ENCODE peak calls at places on chromosomes 2 and 18, in six cellular contexts. One of them, this sample, is unnamed.
A peak's percentile ranks its signal among the peaks of the same experiment; 100 is the strongest.

GRCh38 chr2:174577967-174578589 is 19.5 kb downstream of the WIPF1 start:
- DNase-seq in fibroblast of gingiva: peak; percentile 65
- DNase-seq in NCI-H446 treated with DMSO at 0.1 percent for 48 hours: no peak
- DNase-seq in stomach: no peak
- DNase-seq in frontal cortex: no peak
- DNase-seq in tibial artery: no peak
- DNase-seq in this sample: peak; percentile 6

GRCh38 chr2:105445498-105445897 is 46.6 kb upstream of the FHL2 start:
- DNase-seq in fibroblast of gingiva: no peak
- DNase-seq in NCI-H446 treated with DMSO at 0.1 percent for 48 hours: no peak
- DNase-seq in stomach: no peak
- DNase-seq in frontal cortex: no peak
- DNase-seq in tibial artery: no peak
- DNase-seq in this sample: no peak

GRCh38 chr2:218622606-218623238 is 15.0 kb downstream of the PLCD4 start:
- DNase-seq in fibroblast of gingiva: no peak
- DNase-seq in NCI-H446 treated with DMSO at 0.1 percent for 48 hours: no peak
- DNase-seq in stomach: no peak
- DNase-seq in frontal cortex: no peak
- DNase-seq in tibial artery: no peak
- DNase-seq in this sample: peak; percentile 30

GRCh38 chr18:3816601-3817363 is 366.8 kb downstream of the TGIF1 start:
- DNase-seq in fibroblast of gingiva: peak; percentile 97
- DNase-seq in NCI-H446 treated with DMSO at 0.1 percent for 48 hours: no peak
- DNase-seq in stomach: no peak
- DNase-seq in frontal cortex: no peak
- DNase-seq in tibial artery: no peak
- DNase-seq in this sample: no peak

GRCh38 chr2:237731663-237732062 is 66.9 kb upstream of the RBM44 start:
- DNase-seq in fibroblast of gingiva: peak; percentile 43
- DNase-seq in NCI-H446 treated with DMSO at 0.1 percent for 48 hours: no peak
- DNase-seq in stomach: no peak
- DNase-seq in frontal cortex: no peak
- DNase-seq in tibial artery: no peak
- DNase-seq in this sample: no peak

GRCh38 chr2:24920813-24921441 is 890 bp upstream of the ADCY3 start:
- DNase-seq in fibroblast of gingiva: no peak
- DNase-seq in NCI-H446 treated with DMSO at 0.1 percent for 48 hours: no peak
- DNase-seq in stomach: no peak
- DNase-seq in frontal cortex: no peak
- DNase-seq in tibial artery: peak; percentile 50
- DNase-seq in this sample: peak; percentile 31

GRCh38 chr2:167964650-167965404 is 282.6 kb downstream of the STK39 start:
- DNase-seq in fibroblast of gingiva: no peak
- DNase-seq in NCI-H446 treated with DMSO at 0.1 percent for 48 hours: no peak
- DNase-seq in stomach: no peak
- DNase-seq in frontal cortex: no peak
- DNase-seq in tibial artery: no peak
- DNase-seq in this sample: peak; percentile 12

GRCh38 chr2:234286118-234286598 is 210.7 kb downstream of the ARL4C start:
- DNase-seq in fibroblast of gingiva: no peak
- DNase-seq in NCI-H446 treated with DMSO at 0.1 percent for 48 hours: no peak
- DNase-seq in stomach: no peak
- DNase-seq in frontal cortex: no peak
- DNase-seq in tibial artery: no peak
- DNase-seq in this sample: no peak

GRCh38 chr18:8771930-8772329 is 66.6 kb downstream of the MTCL1 start:
- DNase-seq in fibroblast of gingiva: peak; percentile 56
- DNase-seq in NCI-H446 treated with DMSO at 0.1 percent for 48 hours: peak; percentile 93
- DNase-seq in stomach: peak; percentile 51
- DNase-seq in frontal cortex: no peak
- DNase-seq in tibial artery: no peak
- DNase-seq in this sample: peak; percentile 99

GRCh38 chr2:191657977-191658376 is 20.0 kb upstream of the NABP1 start:
- DNase-seq in fibroblast of gingiva: peak; percentile 91
- DNase-seq in NCI-H446 treated with DMSO at 0.1 percent for 48 hours: no peak
- DNase-seq in stomach: no peak
- DNase-seq in frontal cortex: no peak
- DNase-seq in tibial artery: no peak
- DNase-seq in this sample: no peak

GRCh38 chr2:58757971-58758370 is 516.8 kb upstream of the FANCL start:
- DNase-seq in fibroblast of gingiva: no peak
- DNase-seq in NCI-H446 treated with DMSO at 0.1 percent for 48 hours: no peak
- DNase-seq in stomach: no peak
- DNase-seq in frontal cortex: no peak
- DNase-seq in tibial artery: no peak
- DNase-seq in this sample: no peak

GRCh38 chr2:73730810-73731209 is 6.3 kb downstream of the TPRKB start:
- DNase-seq in fibroblast of gingiva: no peak
- DNase-seq in NCI-H446 treated with DMSO at 0.1 percent for 48 hours: no peak
- DNase-seq in stomach: peak; percentile 38
- DNase-seq in frontal cortex: no peak
- DNase-seq in tibial artery: no peak
- DNase-seq in this sample: peak; percentile 99

GRCh38 chr2:47682231-47682749 is 100.7 kb upstream of the MSH6 start:
- DNase-seq in fibroblast of gingiva: no peak
- DNase-seq in NCI-H446 treated with DMSO at 0.1 percent for 48 hours: no peak
- DNase-seq in stomach: no peak
- DNase-seq in frontal cortex: no peak
- DNase-seq in tibial artery: no peak
- DNase-seq in this sample: no peak

GRCh38 chr18:9323750-9324445 is 10.7 kb upstream of the TWSG1 start:
- DNase-seq in fibroblast of gingiva: peak; percentile 10
- DNase-seq in NCI-H446 treated with DMSO at 0.1 percent for 48 hours: no peak
- DNase-seq in stomach: no peak
- DNase-seq in frontal cortex: no peak
- DNase-seq in tibial artery: no peak
- DNase-seq in this sample: no peak

GRCh38 chr2:216319771-216320170 is 52.5 kb downstream of the MARCHF4 start:
- DNase-seq in fibroblast of gingiva: peak; percentile 27
- DNase-seq in NCI-H446 treated with DMSO at 0.1 percent for 48 hours: no peak
- DNase-seq in stomach: no peak
- DNase-seq in frontal cortex: no peak
- DNase-seq in tibial artery: no peak
- DNase-seq in this sample: no peak

GRCh38 chr18:12308386-12309100 is 502 bp downstream of the TUBB6 start:
- DNase-seq in fibroblast of gingiva: peak; percentile 91
- DNase-seq in NCI-H446 treated with DMSO at 0.1 percent for 48 hours: peak; percentile 28
- DNase-seq in stomach: peak; percentile 70
- DNase-seq in frontal cortex: peak; percentile 81
- DNase-seq in tibial artery: peak; percentile 94
- DNase-seq in this sample: no peak

GRCh38 chr2:21194828-21195227 is 71.1 kb downstream of the TDRD15 start:
- DNase-seq in fibroblast of gingiva: no peak
- DNase-seq in NCI-H446 treated with DMSO at 0.1 percent for 48 hours: no peak
- DNase-seq in stomach: no peak
- DNase-seq in frontal cortex: no peak
- DNase-seq in tibial artery: no peak
- DNase-seq in this sample: no peak

GRCh38 chr2:66494708-66495107 is 59.8 kb downstream of the MEIS1 start:
- DNase-seq in fibroblast of gingiva: peak; percentile 77
- DNase-seq in NCI-H446 treated with DMSO at 0.1 percent for 48 hours: no peak
- DNase-seq in stomach: peak; percentile 76
- DNase-seq in frontal cortex: no peak
- DNase-seq in tibial artery: peak; percentile 84
- DNase-seq in this sample: no peak